ENCODE peak calls at places on chromosomes 7 and 10, in ten cellular contexts. C is right atrium auricular region, B is natural killer cell, V is cardiac muscle cell, L is OCI-LY7, Q is neural crest cell, X is fibroblast of the aortic adventitia, J is GM23338, O is BJ, U is endothelial cell. T is an unnamed sample.

GRCh38 chr10:99532687-99533495 is at the start of gene NKX2-3:
- DNase-seq in C (no peak), B (no peak), V (peak; percentile 94), L (no peak), Q (no peak), X (no peak), J (peak; percentile 93), O (no peak), U (peak; percentile 81), T (peak; percentile 83)

GRCh38 chr10:52617346-52617745 is 155.2 kb downstream of the MBL2 start:
- DNase-seq in C (no peak), B (no peak), V (no peak), L (no peak), Q (no peak), X (no peak), J (no peak), O (no peak), U (no peak), T (no peak)

GRCh38 chr7:115276791-115277190 is 354.9 kb downstream of the MDFIC start:
- DNase-seq in C (no peak), B (no peak), V (no peak), L (no peak), Q (no peak), X (no peak), J (no peak), O (no peak), U (no peak), T (no peak)

GRCh38 chr7:17130281-17131059 is 168.0 kb upstream of the AHR start:
- DNase-seq in C (no peak), B (no peak), V (peak; percentile 25), L (no peak), Q (no peak), X (peak; percentile 65), J (peak; percentile 46), O (peak; percentile 71), U (peak; percentile 4), T (no peak)

GRCh38 chr10:69738071-69738470 is 63.6 kb upstream of the COL13A1 start:
- DNase-seq in C (no peak), B (no peak), V (no peak), L (no peak), Q (no peak), X (no peak), J (no peak), O (no peak), U (no peak), T (no peak)

GRCh38 chr10:45403151-45403550 is 29.1 kb downstream of the ALOX5 start:
- DNase-seq in C (no peak), B (no peak), V (no peak), L (no peak), Q (no peak), X (peak; percentile 26), J (no peak), O (no peak), U (no peak), T (no peak)

GRCh38 chr10:119189811-119190282 is 11.2 kb upstream of the PRDX3 start:
- DNase-seq in C (no peak), B (no peak), V (no peak), L (no peak), Q (no peak), X (peak; percentile 77), J (no peak), O (no peak), U (no peak), T (no peak)

GRCh38 chr7:21430575-21430954 is 2.7 kb downstream of the SP4 start:
- DNase-seq in C (no peak), B (no peak), V (no peak), L (peak; percentile 10), Q (no peak), X (no peak), J (no peak), O (no peak), U (no peak), T (no peak)

GRCh38 chr10:132571565-132572544 is 34.3 kb downstream of the INPP5A start:
- DNase-seq in C (no peak), B (peak; percentile 48), V (peak; percentile 25), L (peak; percentile 98), Q (no peak), X (peak; percentile 86), J (peak; percentile 70), O (no peak), U (no peak), T (peak; percentile 62)

GRCh38 chr7:31432831-31433340 is 81.0 kb upstream of the ITPRID1 start:
- DNase-seq in C (no peak), B (no peak), V (no peak), L (no peak), Q (no peak), X (peak; percentile 26), J (no peak), O (no peak), U (no peak), T (no peak)

GRCh38 chr7:24381919-24382505 is 98.0 kb downstream of the NPY start:
- DNase-seq in C (no peak), B (no peak), V (peak; percentile 46), L (peak; percentile 79), Q (no peak), X (peak; percentile 18), J (peak; percentile 59), O (no peak), U (no peak), T (no peak)

GRCh38 chr7:151637781-151638261 is 118.1 kb upstream of the RHEB start:
- DNase-seq in C (no peak), B (no peak), V (peak; percentile 51), L (no peak), Q (no peak), X (no peak), J (no peak), O (no peak), U (no peak), T (no peak)

GRCh38 chr10:97762056-97762455 is 9.7 kb downstream of the SFRP5 start:
- DNase-seq in C (no peak), B (no peak), V (no peak), L (no peak), Q (no peak), X (no peak), J (no peak), O (no peak), U (no peak), T (no peak)

GRCh38 chr10:65570143-65571010 is 1355.5 kb upstream of the LRRTM3 start:
- DNase-seq in C (no peak), B (no peak), V (peak; percentile 78), L (no peak), Q (peak; percentile 3), X (peak; percentile 7), J (peak; percentile 87), O (no peak), U (peak; percentile 56), T (peak; percentile 52)
- TF ChIP-seq CTCF in C (no peak), B (no peak), V (no peak), L (no peak), Q (no peak), X (no peak), J (no peak), O (no peak), U (no peak), T (no peak)

DNA sequence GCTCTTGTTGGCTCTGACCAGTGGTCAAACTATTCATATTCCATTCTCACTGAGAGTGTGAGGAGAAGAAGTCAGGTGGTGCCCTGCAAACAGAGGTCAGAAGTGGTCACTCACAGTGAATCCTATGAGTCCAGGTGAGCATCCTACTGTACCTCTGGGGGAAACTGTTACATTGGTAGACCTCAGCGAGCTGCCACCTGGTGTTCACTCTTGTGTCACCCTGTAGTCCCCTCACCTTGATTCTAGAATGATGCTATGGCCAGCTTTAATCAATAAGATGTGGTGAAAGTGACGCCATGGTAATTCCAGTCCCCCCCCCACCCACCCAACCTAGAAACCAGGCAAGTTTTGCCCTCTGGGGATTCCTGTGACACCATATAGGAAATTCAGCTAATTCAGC is 1.2 kb upstream of the AMPH start:
- DNase-seq in C (no peak), B (no peak), V (no peak), L (no peak), Q (no peak), X (no peak), J (peak; percentile 24), O (no peak), U (no peak), T (no peak)
- TF ChIP-seq CTCF in C (no peak), B (no peak), V (no peak), L (no peak), Q (no peak), X (no peak), J (no peak), O (no peak), U (no peak), T (no peak)

DNA sequence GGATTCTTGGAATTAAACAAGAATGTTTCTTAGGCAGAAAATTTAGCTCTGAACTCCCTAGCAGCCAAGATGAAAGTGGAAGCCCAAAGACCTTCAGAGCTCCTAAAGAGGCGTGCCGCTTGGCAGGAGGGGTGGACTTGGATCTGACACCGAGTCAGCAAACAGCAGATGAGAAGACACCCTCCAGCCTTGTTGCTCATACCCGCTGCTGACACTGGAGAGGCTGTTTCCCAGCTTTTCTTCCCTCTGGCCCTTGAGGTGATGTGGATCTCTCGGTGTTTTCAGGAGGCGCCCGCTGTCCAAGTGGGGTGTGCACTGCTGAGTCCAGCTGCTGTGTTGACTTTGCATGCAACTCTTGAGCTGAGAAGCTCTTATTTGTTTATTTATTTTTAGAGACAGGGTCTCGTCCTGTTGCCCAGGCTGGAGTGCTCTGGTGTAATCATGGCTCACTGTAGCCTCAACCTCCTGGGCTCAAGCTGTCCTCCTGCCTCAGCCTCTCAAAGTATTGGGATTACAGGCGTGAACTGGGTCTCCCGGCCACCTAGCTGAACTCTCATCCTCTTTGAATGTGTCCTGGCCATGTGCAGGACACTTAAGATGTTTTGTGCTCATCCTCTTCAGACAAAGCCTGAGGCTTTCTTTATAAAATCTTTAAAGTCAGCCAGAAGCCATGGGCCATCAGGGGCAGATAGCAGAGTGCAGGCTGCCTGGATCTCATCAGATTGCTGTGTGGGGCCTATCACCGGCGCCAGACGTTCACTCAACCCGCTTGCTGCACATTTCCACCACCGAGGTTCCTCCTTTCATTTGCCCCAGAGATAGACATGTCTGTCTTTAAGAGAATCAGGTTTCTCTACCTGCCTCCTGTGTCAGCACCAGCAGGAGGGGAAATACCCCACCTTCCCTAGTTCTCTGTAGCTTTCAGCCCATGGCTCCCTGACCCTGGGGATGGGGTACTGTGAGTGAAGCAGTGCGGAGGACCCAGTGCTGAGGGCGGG is 21.7 kb downstream of the SLC18A2 start:
- DNase-seq in C (peak; percentile 36), B (no peak), V (no peak), L (no peak), Q (no peak), X (no peak), J (no peak), O (no peak), U (no peak), T (no peak)
- TF ChIP-seq CTCF in C (no peak), B (no peak), V (no peak), L (no peak), Q (no peak), X (no peak), J (no peak), O (no peak), U (no peak), T (no peak)

DNA sequence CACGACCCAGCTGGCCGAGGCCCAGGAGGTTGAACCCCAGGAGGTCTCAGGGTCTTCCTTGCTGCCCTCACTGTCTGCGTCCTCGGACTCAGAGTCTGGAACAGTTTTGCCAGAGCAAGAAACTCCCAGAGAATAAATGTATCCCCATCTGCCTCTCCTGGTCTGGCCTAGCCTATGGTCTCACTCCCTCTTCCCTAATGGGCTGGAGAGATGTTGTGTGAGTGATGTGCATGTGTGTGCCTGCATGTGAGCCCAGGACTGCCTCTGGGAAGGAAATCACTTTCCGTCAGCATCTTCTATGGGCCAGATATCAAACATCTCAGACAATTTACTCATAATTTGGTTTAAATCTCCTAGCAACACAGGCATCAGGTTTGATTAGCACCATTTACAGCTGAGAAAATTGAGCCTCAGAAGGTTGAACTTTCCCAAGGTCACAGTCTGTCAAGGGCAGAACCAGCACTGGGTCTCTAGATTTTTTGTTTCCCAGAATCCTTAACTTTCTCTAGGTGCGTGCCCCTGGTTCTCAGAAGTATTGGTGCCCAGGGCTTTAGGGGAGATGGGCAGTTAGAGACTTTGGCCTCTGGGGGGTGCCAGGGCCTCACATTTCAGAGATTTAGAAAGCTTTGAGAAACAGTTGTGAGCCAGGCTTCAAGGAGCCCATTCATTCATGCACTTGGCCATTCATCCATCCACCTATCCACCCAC is 4.9 kb downstream of the TMEM270 start:
- DNase-seq in C (no peak), B (no peak), V (peak; percentile 72), L (peak; percentile 44), Q (no peak), X (peak; percentile 81), J (peak; percentile 69), O (no peak), U (peak; percentile 65), T (peak; percentile 39)
- TF ChIP-seq CTCF in C (no peak), B (peak; percentile 35), V (peak; percentile 82), L (peak; percentile 75), Q (peak; percentile 59), X (peak; percentile 83), J (peak; percentile 62), O (peak; percentile 76), U (peak; percentile 27), T (peak; percentile 20)